ENCODE peak calls at places on chromosomes 7 and 10, in six cellular contexts. C, P, E, N, O and V are unnamed samples.

GRCh38 chr7:140036224-140036651 is 26.5 kb downstream of the PARP12 start:
- DNase-seq in N (no peak), O (no peak), C (peak; percentile 15), P (no peak), E (peak; percentile 31), V (no peak)

GRCh38 chr7:156612930-156613329 is 27.6 kb upstream of the RNF32 start:
- DNase-seq in O (no peak), P (no peak), C (no peak), E (no peak), N (no peak), V (no peak)

GRCh38 chr10:97128851-97129186 is 56.9 kb downstream of the SLIT1 start:
- DNase-seq in N (no peak), E (no peak), C (no peak), O (no peak), P (no peak), V (no peak)

GRCh38 chr10:71536332-71536731 is 139.6 kb downstream of the CDH23 start:
- DNase-seq in O (no peak), E (no peak), N (no peak), P (no peak), C (no peak), V (peak; percentile 20)

GRCh38 chr10:100146875-100147665 is 38.8 kb downstream of the ERLIN1 start:
- DNase-seq in E (no peak), O (no peak), N (no peak), P (no peak), C (no peak), V (peak; percentile 35)

GRCh38 chr7:22477262-22477661 is 22.7 kb downstream of the STEAP1B start:
- DNase-seq in C (no peak), O (no peak), P (no peak), E (no peak), N (no peak), V (no peak)

GRCh38 chr7:128939861-128940410 is 2.2 kb downstream of the IRF5 start:
- DNase-seq in P (no peak), O (no peak), N (no peak), C (peak; percentile 66), E (no peak), V (no peak)

GRCh38 chr7:46360811-46361210 is 439.7 kb upstream of the IGFBP3 start:
- DNase-seq in N (peak; percentile 24), P (no peak), O (no peak), C (no peak), E (no peak), V (no peak)

GRCh38 chr7:25732771-25733217 is 419.2 kb upstream of the NFE2L3 start:
- DNase-seq in C (no peak), N (no peak), P (no peak), O (no peak), E (no peak), V (no peak)

GRCh38 chr10:7787857-7788639 is at the start of the genes ATP5F1C and KIN:
- DNase-seq in O (peak; percentile 79), C (peak; percentile 96), P (peak; percentile 97), E (peak; percentile 84), N (peak; percentile 98), V (peak; percentile 97)

GRCh38 chr10:106387063-106387462 is 777.4 kb downstream of the SORCS1 start:
- DNase-seq in C (no peak), O (no peak), P (no peak), N (no peak), E (peak; percentile 22), V (peak; percentile 40)

GRCh38 chr7:31986878-31987518 is 83.2 kb downstream of the PDE1C start:
- DNase-seq in C (no peak), O (no peak), E (peak; percentile 68), P (no peak), N (no peak), V (peak; percentile 2)

GRCh38 chr7:131692131-131692960 is 135.9 kb upstream of the PODXL start:
- DNase-seq in P (peak; percentile 39), C (no peak), O (no peak), N (peak; percentile 35), E (peak; percentile 5), V (peak; percentile 34)

GRCh38 chr10:86960863-86961434 is 2.5 kb downstream of the SNCG start:
- DNase-seq in C (no peak), P (no peak), O (no peak), N (peak; percentile 22), E (no peak), V (no peak)

GRCh38 chr10:43420369-43421200 is 11.6 kb upstream of the HNRNPF start:
- DNase-seq in P (peak; percentile 92), C (peak; percentile 79), E (peak; percentile 68), O (peak; percentile 24), N (peak; percentile 93), V (peak; percentile 90)

GRCh38 chr10:133141144-133141962 is 18.7 kb upstream of the KNDC1 start:
- DNase-seq in E (no peak), N (peak; percentile 13), C (no peak), O (no peak), P (no peak), V (no peak)

DNA sequence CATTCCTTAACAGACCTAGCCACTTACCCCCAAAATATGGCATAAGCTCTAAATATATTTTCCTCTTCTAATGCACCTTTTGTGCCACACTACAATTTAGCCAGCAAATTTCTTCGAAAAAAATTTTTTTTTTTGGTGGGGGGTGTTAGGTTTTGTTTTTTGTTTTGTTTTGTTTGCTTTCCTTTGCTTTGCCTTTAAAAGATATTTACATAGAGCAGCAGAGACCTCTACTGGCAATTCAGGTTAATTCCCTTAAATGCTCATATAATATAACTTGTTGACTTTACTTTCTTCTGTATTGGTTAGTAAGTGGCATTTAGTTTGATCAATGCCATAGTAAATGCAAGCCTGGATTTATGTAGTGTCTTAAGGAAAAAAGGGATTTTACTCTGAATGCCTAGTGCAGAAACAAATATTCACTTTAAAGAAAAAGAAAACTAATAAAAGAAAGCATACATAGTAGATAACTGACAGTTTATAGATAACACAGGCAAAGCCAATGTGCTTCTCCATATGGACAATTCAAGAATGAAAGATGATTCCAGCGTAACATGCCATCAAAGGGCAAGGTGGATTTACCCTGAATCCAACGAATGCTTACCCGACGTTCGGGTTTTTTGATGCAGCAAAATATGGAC is 1250.6 kb downstream of the GATA3 start:
- DNase-seq in E (no peak), N (no peak), O (no peak), P (no peak), C (no peak), V (peak; percentile 49)
- TF ChIP-seq CTCF in E (peak; percentile 48), N (peak; percentile 47), O (peak; percentile 35), P (peak; percentile 22), C (peak; percentile 40), V (peak; percentile 52)

DNA sequence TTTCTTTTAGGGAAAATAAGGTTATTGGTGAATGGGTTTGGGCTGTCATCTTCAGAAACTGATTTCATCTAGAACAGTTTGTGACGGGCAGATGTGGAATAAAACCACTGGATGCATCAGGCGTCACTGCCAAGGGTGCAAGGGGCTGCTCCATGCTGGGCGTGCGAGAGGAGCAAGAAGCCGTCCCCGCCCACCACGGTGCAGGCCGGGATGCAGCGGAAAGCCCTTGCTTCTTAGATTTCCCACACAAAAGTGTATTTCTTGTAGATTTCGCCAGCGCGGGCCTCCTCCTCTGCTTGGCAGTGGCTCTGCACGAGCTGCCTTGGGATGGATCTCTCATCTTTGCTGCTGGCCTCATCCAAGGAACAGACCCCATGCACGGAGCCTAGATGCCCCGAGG is 189.3 kb downstream of the CUX1 start:
- DNase-seq in C (no peak), O (no peak), E (no peak), N (no peak), P (no peak), V (no peak)
- H3K4me3 ChIP-seq in C (no peak overlapping the region), O (no peak overlapping the region), E (no peak overlapping the region), N (no peak overlapping the region), P (no peak overlapping the region), V (no peak overlapping the region)

GRCh38 chr10:120646738-120647427 is 189.9 kb downstream of the PLPP4 start:
- DNase-seq in E (no peak), P (no peak), O (no peak), N (no peak), C (no peak), V (no peak)
- TF ChIP-seq CTCF in E (no peak), P (no peak), O (no peak), N (no peak), C (no peak), V (peak; percentile 17)

GRCh38 chr10:132039371-132039770 is 26.4 kb upstream of the JAKMIP3 start:
- DNase-seq in O (no peak), E (no peak), P (no peak), C (no peak), N (no peak), V (no peak)

GRCh38 chr10:132037676-132037975 is 28.1 kb upstream of the JAKMIP3 start:
- DNase-seq in O (no peak), C (no peak), P (no peak), N (no peak), E (no peak), V (no peak)

GRCh38 chr10:132035476-132035875 is 30.3 kb upstream of the JAKMIP3 start:
- DNase-seq in O (no peak), N (no peak), P (no peak), E (no peak), C (no peak), V (no peak)

GRCh38 chr10:132036153-132036886 is 29.4 kb upstream of the JAKMIP3 start:
- DNase-seq in C (no peak), E (no peak), P (no peak), O (no peak), N (peak; percentile 48), V (no peak)

GRCh38 chr10:132036887-132037675 is 28.7 kb upstream of the JAKMIP3 start:
- DNase-seq in P (no peak), E (peak; percentile 6), N (peak; percentile 48), O (no peak), C (no peak), V (no peak)
- H3K4me3 ChIP-seq in P (peak overlapping the region; percentile 66), E (no peak overlapping the region), N (peak overlapping the region; percentile 28), O (peak overlapping the region; percentile 38), C (peak overlapping the region; percentile 47), V (no peak overlapping the region)